ENCODE peak calls at places on chromosomes 3 and 15, in four cellular contexts. M is stimulated activated CD4-positive, alpha-beta T cell treated with anti-CD3 and anti-CD28 coated beads, TNF-alpha, amount 100 ng/mL, for 1 hour; I is naive thymus-derived CD8-positive, alpha-beta T cell; H is neural crest cell. E is an unnamed sample.

GRCh38 chr15:63354771-63355650 is 26.6 kb downstream of the CA12 start:
- DNase-seq in M (no peak), H (no peak), I (no peak), E (no peak)

GRCh38 chr15:62569460-62570404 is 404.6 kb upstream of the C2CD4B start:
- DNase-seq in I (no peak), M (no peak), H (no peak), E (no peak)

GRCh38 chr15:73352082-73352481 is 16.7 kb downstream of the HCN4 start:
- DNase-seq in M (no peak), H (no peak), I (no peak), E (no peak)

GRCh38 chr15:41969851-41970431 is 2.4 kb downstream of the EHD4 start:
- DNase-seq in I (peak; percentile 34), M (no peak), H (no peak), E (no peak)

GRCh38 chr15:90000175-90000923 is 775 bp upstream of the ZNF710 start:
- DNase-seq in I (no peak), M (no peak), H (peak; percentile 41), E (no peak)

GRCh38 chr3:172159962-172160538 is 120.7 kb downstream of the FNDC3B start:
- DNase-seq in I (no peak), H (no peak), M (no peak), E (no peak)

GRCh38 chr3:50606596-50606995 is 5.0 kb downstream of the CISH start:
- DNase-seq in M (no peak), H (no peak), I (peak; percentile 47), E (no peak)

GRCh38 chr15:94610069-94610863 is 378.9 kb downstream of the MCTP2 start:
- DNase-seq in I (no peak), M (no peak), H (no peak), E (no peak)

GRCh38 chr3:59108091-59108815 is 58.4 kb upstream of the CFAP20DC start:
- DNase-seq in M (no peak), I (no peak), H (no peak), E (no peak)

GRCh38 chr3:25663324-25664065 is 1.2 kb downstream of the TOP2B start:
- DNase-seq in M (no peak), H (no peak), I (peak; percentile 44), E (no peak)

GRCh38 chr3:163450684-163451083 is 1627.6 kb downstream of the SI start:
- DNase-seq in I (no peak), H (no peak), M (no peak), E (no peak)

GRCh38 chr3:188037965-188038581 is 115.9 kb upstream of the LPP start:
- DNase-seq in I (no peak), H (no peak), M (no peak), E (no peak)

GRCh38 chr15:68205558-68205944 is 419 bp upstream of the CALML4 start:
- DNase-seq in H (no peak), M (no peak), I (no peak), E (no peak)

GRCh38 chr15:75195122-75195765 is 6.4 kb upstream of the C15orf39 start:
- DNase-seq in I (no peak), M (no peak), H (peak; percentile 46), E (no peak)

GRCh38 chr3:50550079-50550736 is 17.3 kb downstream of the C3orf18 start:
- DNase-seq in I (peak; percentile 49), M (peak; percentile 24), H (peak; percentile 83), E (peak; percentile 29)

GRCh38 chr3:53721187-53721946 is 124.9 kb downstream of the CHDH start:
- DNase-seq in I (no peak), M (no peak), H (no peak), E (no peak)

GRCh38 chr3:177818712-177819111 is 621.4 kb upstream of the TBL1XR1 start:
- DNase-seq in I (no peak), M (no peak), H (no peak), E (no peak)

GRCh38 chr3:108555966-108556581 is 33.2 kb downstream of the CIP2A start:
- DNase-seq in H (no peak), I (no peak), M (no peak), E (no peak)

GRCh38 chr3:177875786-177876476 is 660.3 kb upstream of the KCNMB2 start:
- DNase-seq in H (no peak), M (no peak), I (no peak), E (no peak)

GRCh38 chr3:85342915-85343314 is 384.1 kb downstream of the CADM2 start:
- DNase-seq in H (peak; percentile 8), I (no peak), M (no peak), E (no peak)

GRCh38 chr3:71133874-71134273 is 449.7 kb downstream of the FOXP1 start:
- DNase-seq in M (no peak), H (no peak), I (no peak), E (no peak)

GRCh38 chr15:75508741-75509532 is 57.4 kb upstream of the SIN3A start:
- DNase-seq in M (no peak), I (peak; percentile 34), H (no peak), E (no peak)

GRCh38 chr3:82973810-82974209 is 1212.4 kb upstream of the GBE1 start:
- DNase-seq in I (no peak), H (no peak), M (no peak), E (no peak)

GRCh38 chr15:90038639-90039095 is 37.5 kb downstream of the ZNF710 start:
- DNase-seq in I (no peak), H (no peak), M (no peak), E (no peak)

GRCh38 chr3:119304201-119304713 is 10.1 kb downstream of the ARHGAP31 start:
- DNase-seq in M (no peak), I (no peak), H (no peak), E (no peak)

GRCh38 chr3:123194552-123194951 is 7.2 kb upstream of the SEC22A start:
- DNase-seq in I (no peak), M (no peak), H (peak; percentile 26), E (no peak)

E was measured in activated T-helper 1 cell treated with anti-CD3 and anti-CD28 coated beads, Interleukin-2, amount 50 U/mL, for 16 hours.